ENCODE peak calls at places on chromosomes 1 and 21, in five cellular contexts. Z is heart right ventricle; Q is activated CD4-positive, CD25-positive, alpha-beta regulatory T cell treated with anti-CD3 and anti-CD28 coated beads, Interleukin-2, amount 50 U/mL, for 72 hours; G is choroid plexus epithelial cell; I is GM23338. B is an unnamed sample.

GRCh38 chr1:9294910-9295636 is 2.4 kb downstream of the SPSB1 start:
- DNase-seq in Q (no peak), Z (peak; percentile 35), G (peak; percentile 83), I (no peak), B (no peak)

GRCh38 chr1:158095737-158096335 is 84.9 kb upstream of the CD1D start:
- DNase-seq in Q (peak; percentile 41), Z (no peak), I (peak; percentile 85), G (peak; percentile 61), B (no peak)

GRCh38 chr1:93346472-93346991 is 825 bp downstream of the DR1 start:
- DNase-seq in Z (no peak), I (peak; percentile 36), G (no peak), Q (peak; percentile 44), B (peak; percentile 37)

GRCh38 chr1:182071924-182072323 is 10.4 kb upstream of the ZNF648 start:
- DNase-seq in Z (no peak), G (no peak), Q (no peak), I (no peak), B (no peak)

GRCh38 chr1:91529856-91530255 is 29.2 kb downstream of the CDC7 start:
- DNase-seq in I (no peak), G (peak; percentile 84), Z (no peak), Q (no peak), B (peak; percentile 18)

GRCh38 chr1:1955651-1956094 is 36.6 kb upstream of the TMEM52 start:
- DNase-seq in Q (no peak), G (no peak), Z (no peak), I (no peak), B (no peak)

GRCh38 chr1:32246888-32247273 is at the start of gene FAM167B:
- DNase-seq in Z (peak; percentile 72), Q (no peak), I (no peak), G (peak; percentile 40), B (no peak)

GRCh38 chr21:34648739-34649297 is 20.0 kb upstream of the CLIC6 start:
- DNase-seq in Q (no peak), I (no peak), G (no peak), Z (no peak), B (no peak)

GRCh38 chr1:36947384-36947783 is 86.9 kb downstream of the GRIK3 start:
- DNase-seq in G (no peak), I (peak; percentile 40), Z (no peak), Q (no peak), B (no peak)

GRCh38 chr1:225607355-225607754 is 45.6 kb downstream of the ENAH start:
- DNase-seq in Q (no peak), I (no peak), G (no peak), Z (no peak), B (no peak)

GRCh38 chr1:187641463-187641862 is 812.7 kb downstream of the PLA2G4A start:
- DNase-seq in Q (no peak), Z (no peak), G (no peak), I (no peak), B (no peak)

GRCh38 chr1:43878854-43879253 is 54.7 kb upstream of the ARTN start:
- DNase-seq in Z (no peak), Q (no peak), I (no peak), G (no peak), B (no peak)

GRCh38 chr21:45277101-45278045 is 10.3 kb downstream of the POFUT2 start:
- DNase-seq in G (no peak), I (no peak), Z (no peak), Q (peak; percentile 24), B (no peak)

GRCh38 chr1:233143266-233143665 is 152.3 kb downstream of the PCNX2 start:
- DNase-seq in Z (no peak), I (no peak), Q (no peak), G (peak; percentile 13), B (peak; percentile 31)

GRCh38 chr1:111516008-111516535 is 12.6 kb upstream of the ADORA3 start:
- DNase-seq in Z (peak; percentile 86), G (peak; percentile 68), I (peak; percentile 93), Q (no peak), B (peak; percentile 6)

GRCh38 chr1:48617227-48617626 is 145.2 kb upstream of the SPATA6 start:
- DNase-seq in I (no peak), Q (no peak), G (peak; percentile 45), Z (no peak), B (no peak)

GRCh38 chr1:79259390-79260336 is 253.1 kb upstream of the ADGRL4 start:
- DNase-seq in G (peak; percentile 72), Q (no peak), Z (no peak), I (peak; percentile 62), B (peak; percentile 19)

GRCh38 chr1:234503193-234504050 is 24.4 kb upstream of the TARBP1 start:
- DNase-seq in Q (no peak), Z (no peak), G (no peak), I (no peak), B (no peak)

GRCh38 chr1:162633327-162633762 is 1.1 kb downstream of the DDR2 start:
- DNase-seq in G (peak; percentile 66), I (peak; percentile 14), Q (no peak), Z (no peak), B (no peak)

GRCh38 chr1:16156848-16157495 is 1.1 kb upstream of the EPHA2 start:
- DNase-seq in Z (no peak), G (peak; percentile 73), Q (no peak), I (no peak), B (no peak)

B was measured in HAP-1.